ENCODE peak calls at places on chromosomes 5 and 9, in seven cellular contexts. One of them, this sample, is unnamed.

GRCh38 chr9:137221477-137222111 is 446 bp downstream of the RNF208 start:
- DNase-seq in BE2C: no peak
- DNase-seq in astrocyte of the spinal cord: no peak
- DNase-seq in Panc1: no peak
- DNase-seq in AG04450: no peak
- DNase-seq in neural crest cell: no peak
- DNase-seq in WTC11: peak; percentile 68
- DNase-seq in this sample: peak; percentile 53

GRCh38 chr5:141507387-141508091 is 18.7 kb downstream of the PCDHGC5 start:
- DNase-seq in BE2C: peak; percentile 39
- DNase-seq in astrocyte of the spinal cord: peak; percentile 89
- DNase-seq in Panc1: no peak
- DNase-seq in AG04450: peak; percentile 83
- DNase-seq in neural crest cell: no peak
- DNase-seq in WTC11: no peak
- DNase-seq in this sample: no peak

GRCh38 chr5:167889276-167889675 is 402.2 kb upstream of the WWC1 start:
- DNase-seq in BE2C: no peak
- DNase-seq in astrocyte of the spinal cord: no peak
- DNase-seq in Panc1: no peak
- DNase-seq in AG04450: no peak
- DNase-seq in neural crest cell: no peak
- DNase-seq in WTC11: no peak
- DNase-seq in this sample: no peak

GRCh38 chr9:87148391-87149237 is 201.3 kb upstream of the GAS1 start:
- DNase-seq in BE2C: peak; percentile 76
- DNase-seq in astrocyte of the spinal cord: peak; percentile 76
- DNase-seq in Panc1: no peak
- DNase-seq in AG04450: no peak
- DNase-seq in neural crest cell: peak; percentile 52
- DNase-seq in WTC11: peak; percentile 83
- DNase-seq in this sample: peak; percentile 83

GRCh38 chr9:113501129-113501686 is 37.7 kb downstream of the RGS3 start:
- DNase-seq in BE2C: no peak
- DNase-seq in astrocyte of the spinal cord: no peak
- DNase-seq in Panc1: no peak
- DNase-seq in AG04450: no peak
- DNase-seq in neural crest cell: no peak
- DNase-seq in WTC11: peak; percentile 69
- DNase-seq in this sample: no peak

GRCh38 chr5:88942967-88943291 is 59.9 kb upstream of the MEF2C start:
- DNase-seq in BE2C: no peak
- DNase-seq in astrocyte of the spinal cord: no peak
- DNase-seq in Panc1: no peak
- DNase-seq in AG04450: peak; percentile 8
- DNase-seq in neural crest cell: no peak
- DNase-seq in WTC11: no peak
- DNase-seq in this sample: no peak

GRCh38 chr9:103839197-103839596 is 254.9 kb upstream of the SMC2 start:
- DNase-seq in BE2C: no peak
- DNase-seq in astrocyte of the spinal cord: no peak
- DNase-seq in Panc1: no peak
- DNase-seq in AG04450: no peak
- DNase-seq in neural crest cell: no peak
- DNase-seq in WTC11: no peak
- DNase-seq in this sample: no peak

GRCh38 chr5:68141494-68141893 is 74.1 kb upstream of the PIK3R1 start:
- DNase-seq in BE2C: no peak
- DNase-seq in astrocyte of the spinal cord: peak; percentile 21
- DNase-seq in Panc1: no peak
- DNase-seq in AG04450: no peak
- DNase-seq in neural crest cell: no peak
- DNase-seq in WTC11: no peak
- DNase-seq in this sample: no peak

GRCh38 chr5:57173318-57174127 is at the start of gene GPBP1:
- DNase-seq in BE2C: peak; percentile 99
- DNase-seq in astrocyte of the spinal cord: peak; percentile 99
- DNase-seq in Panc1: peak; percentile 93
- DNase-seq in AG04450: peak; percentile 99
- DNase-seq in neural crest cell: peak; percentile 98
- DNase-seq in WTC11: peak; percentile 96
- DNase-seq in this sample: peak; percentile 98
- TF ChIP-seq CTCF in BE2C: no peak
- TF ChIP-seq CTCF in astrocyte of the spinal cord: no peak
- TF ChIP-seq CTCF in Panc1: no peak
- TF ChIP-seq CTCF in AG04450: no peak
- TF ChIP-seq CTCF in neural crest cell: no peak
- TF ChIP-seq CTCF in WTC11: no peak
- TF ChIP-seq CTCF in this sample: no peak

GRCh38 chr5:43313035-43313853 is at the start of gene HMGCS1:
- DNase-seq in BE2C: peak; percentile 98
- DNase-seq in astrocyte of the spinal cord: peak; percentile 100
- DNase-seq in Panc1: peak; percentile 99
- DNase-seq in AG04450: peak; percentile 99
- DNase-seq in neural crest cell: peak; percentile 96
- DNase-seq in WTC11: peak; percentile 98
- DNase-seq in this sample: peak; percentile 98
- TF ChIP-seq CTCF in BE2C: no peak
- TF ChIP-seq CTCF in astrocyte of the spinal cord: no peak
- TF ChIP-seq CTCF in Panc1: no peak
- TF ChIP-seq CTCF in AG04450: peak; percentile 8
- TF ChIP-seq CTCF in neural crest cell: no peak
- TF ChIP-seq CTCF in WTC11: no peak
- TF ChIP-seq CTCF in this sample: no peak

GRCh38 chr9:8895498-8896224 is 1096.1 kb upstream of the DMAC1 start:
- DNase-seq in BE2C: no peak
- DNase-seq in astrocyte of the spinal cord: peak; percentile 69
- DNase-seq in Panc1: no peak
- DNase-seq in AG04450: no peak
- DNase-seq in neural crest cell: no peak
- DNase-seq in WTC11: no peak
- DNase-seq in this sample: no peak
- TF ChIP-seq CTCF in BE2C: peak; percentile 47
- TF ChIP-seq CTCF in astrocyte of the spinal cord: peak; percentile 61
- TF ChIP-seq CTCF in Panc1: no peak
- TF ChIP-seq CTCF in AG04450: peak; percentile 46
- TF ChIP-seq CTCF in neural crest cell: peak; percentile 78
- TF ChIP-seq CTCF in WTC11: peak; percentile 31
- TF ChIP-seq CTCF in this sample: peak; percentile 66

GRCh38 chr5:181059297-181060230 is 19.5 kb downstream of the BTNL9 start:
- DNase-seq in BE2C: no peak
- DNase-seq in astrocyte of the spinal cord: no peak
- DNase-seq in Panc1: no peak
- DNase-seq in AG04450: no peak
- DNase-seq in neural crest cell: no peak
- DNase-seq in WTC11: peak; percentile 45
- DNase-seq in this sample: peak; percentile 60
- TF ChIP-seq CTCF in BE2C: no peak
- TF ChIP-seq CTCF in astrocyte of the spinal cord: no peak
- TF ChIP-seq CTCF in Panc1: no peak
- TF ChIP-seq CTCF in AG04450: no peak
- TF ChIP-seq CTCF in neural crest cell: no peak
- TF ChIP-seq CTCF in WTC11: no peak
- TF ChIP-seq CTCF in this sample: no peak